ENCODE peak calls at places on chromosomes 12 and 14, in seven cellular contexts. N is T-helper 2 cell; R is naive B cell; J is stimulated activated CD8-positive, alpha-beta memory T cell treated with anti-CD3 and anti-CD28 coated beads, Interleukin-7, amount 100 ng/mL, for 1 hour; I is naive thymus-derived CD4-positive, alpha-beta T cell; V is OCI-LY7; O is effector memory CD8-positive, alpha-beta T cell. P is an unnamed sample.

GRCh38 chr14:68405959-68406358 is 386.9 kb downstream of the ZFP36L1 start:
- DNase-seq in N (no peak), R (no peak), J (no peak), I (no peak), V (no peak), O (no peak), P (no peak)

GRCh38 chr12:107331912-107332311 is 238.6 kb upstream of the CRY1 start:
- DNase-seq in N (no peak), R (no peak), J (no peak), I (no peak), V (no peak), O (no peak), P (no peak)

GRCh38 chr12:76422878-76423438 is 74.7 kb upstream of the BBS10 start:
- DNase-seq in N (no peak), R (no peak), J (no peak), I (no peak), V (no peak), O (no peak), P (no peak)

GRCh38 chr12:122738561-122738960 is 7.9 kb upstream of the HCAR1 start:
- DNase-seq in N (no peak), R (no peak), J (no peak), I (no peak), V (no peak), O (no peak), P (no peak)

GRCh38 chr12:49025463-49025862 is 6.9 kb upstream of the PRKAG1 start:
- DNase-seq in N (no peak), R (no peak), J (no peak), I (no peak), V (no peak), O (no peak), P (no peak)

GRCh38 chr12:52561880-52562449 is 9.0 kb upstream of the KRT71 start:
- DNase-seq in N (no peak), R (no peak), J (no peak), I (no peak), V (no peak), O (no peak), P (no peak)

GRCh38 chr14:75568791-75569190 is 9.6 kb upstream of the FLVCR2 start:
- DNase-seq in N (no peak), R (no peak), J (no peak), I (no peak), V (no peak), O (no peak), P (no peak)

GRCh38 chr14:92540472-92541048 is 27.0 kb downstream of the RIN3 start:
- DNase-seq in N (no peak), R (no peak), J (no peak), I (no peak), V (no peak), O (no peak), P (peak; percentile 94)

GRCh38 chr14:68544150-68544892 is 248.5 kb downstream of the ZFP36L1 start:
- DNase-seq in N (no peak), R (no peak), J (no peak), I (no peak), V (no peak), O (no peak), P (no peak)

GRCh38 chr12:122847921-122848421 is 12.7 kb downstream of the HIP1R start:
- DNase-seq in N (no peak), R (no peak), J (no peak), I (no peak), V (no peak), O (no peak), P (no peak)

GRCh38 chr12:52860102-52860838 is 11.5 kb upstream of the KRT78 start:
- DNase-seq in N (no peak), R (no peak), J (no peak), I (no peak), V (no peak), O (no peak), P (no peak)

GRCh38 chr12:50517456-50518048 is 12.8 kb downstream of the DIP2B start:
- DNase-seq in N (no peak), R (peak; percentile 84), J (no peak), I (no peak), V (peak; percentile 65), O (no peak), P (no peak)

GRCh38 chr12:132723015-132723763 is 12.5 kb downstream of the PGAM5 start:
- DNase-seq in N (no peak), R (no peak), J (no peak), I (no peak), V (no peak), O (no peak), P (no peak)

GRCh38 chr12:120006248-120006975 is 17.4 kb downstream of the BICDL1 start:
- DNase-seq in N (no peak), R (no peak), J (no peak), I (peak; percentile 37), V (no peak), O (no peak), P (no peak)

GRCh38 chr12:130070017-130070653 is 92.1 kb upstream of the FZD10 start:
- DNase-seq in N (no peak), R (no peak), J (no peak), I (no peak), V (no peak), O (no peak), P (no peak)

GRCh38 chr12:51441583-51441982 is 17.0 kb downstream of the SLC4A8 start:
- DNase-seq in N (no peak), R (no peak), J (no peak), I (no peak), V (no peak), O (no peak), P (no peak)

GRCh38 chr12:12990700-12991468 is 9.2 kb downstream of the HEBP1 start:
- DNase-seq in N (no peak), R (no peak), J (no peak), I (no peak), V (no peak), O (no peak), P (no peak)

GRCh38 chr12:124438415-124439056 is 128.9 kb downstream of the NCOR2 start:
- DNase-seq in N (no peak), R (no peak), J (no peak), I (no peak), V (peak; percentile 22), O (no peak), P (no peak)

GRCh38 chr12:107762874-107763273 is 1.9 kb upstream of the PRDM4 start:
- DNase-seq in N (no peak), R (no peak), J (no peak), I (no peak), V (no peak), O (no peak), P (no peak)

GRCh38 chr12:130097798-130098255 is 64.4 kb upstream of the FZD10 start:
- DNase-seq in N (no peak), R (no peak), J (no peak), I (no peak), V (no peak), O (no peak), P (no peak)